ENCODE peak calls at places on chromosomes 3 and 15, in four cellular contexts. O, H, S and B are unnamed samples.

GRCh38 chr3:107740992-107741896 is 218.5 kb downstream of the BBX start:
- DNase-seq in S (peak), O (no peak), H (peak), B (no peak)

GRCh38 chr3:12120374-12121140 is 38.2 kb downstream of the TIMP4 start:
- DNase-seq in H (no peak), O (no peak), S (no peak), B (no peak)

GRCh38 chr15:63811942-63812341 is 21.8 kb downstream of the HERC1 start:
- DNase-seq in O (no peak), S (no peak), H (no peak), B (no peak)

GRCh38 chr3:135456182-135456790 is 509.2 kb upstream of the PPP2R3A start:
- DNase-seq in O (no peak), S (no peak), H (no peak), B (peak)

GRCh38 chr15:40941528-40942336 is 11.5 kb upstream of the CHAC1 start:
- DNase-seq in O (peak), H (peak), S (peak), B (peak)

GRCh38 chr15:68441045-68441743 is 9.2 kb upstream of the ITGA11 start:
- DNase-seq in S (peak), H (peak), O (no peak), B (no peak)

GRCh38 chr3:51968175-51968681 is 974 bp upstream of the PCBP4 start:
- DNase-seq in H (peak), S (peak), O (no peak), B (peak)

GRCh38 chr15:60928210-60928609 is 300.9 kb downstream of the RORA start:
- DNase-seq in O (no peak), S (no peak), H (no peak), B (peak)

GRCh38 chr3:150300847-150301517 is 107.1 kb upstream of the TSC22D2 start:
- DNase-seq in O (no peak), H (peak), S (peak), B (no peak)

GRCh38 chr3:191136347-191136746 is 62.7 kb upstream of the OSTN start:
- DNase-seq in O (no peak), S (peak), H (peak), B (no peak)

DNA sequence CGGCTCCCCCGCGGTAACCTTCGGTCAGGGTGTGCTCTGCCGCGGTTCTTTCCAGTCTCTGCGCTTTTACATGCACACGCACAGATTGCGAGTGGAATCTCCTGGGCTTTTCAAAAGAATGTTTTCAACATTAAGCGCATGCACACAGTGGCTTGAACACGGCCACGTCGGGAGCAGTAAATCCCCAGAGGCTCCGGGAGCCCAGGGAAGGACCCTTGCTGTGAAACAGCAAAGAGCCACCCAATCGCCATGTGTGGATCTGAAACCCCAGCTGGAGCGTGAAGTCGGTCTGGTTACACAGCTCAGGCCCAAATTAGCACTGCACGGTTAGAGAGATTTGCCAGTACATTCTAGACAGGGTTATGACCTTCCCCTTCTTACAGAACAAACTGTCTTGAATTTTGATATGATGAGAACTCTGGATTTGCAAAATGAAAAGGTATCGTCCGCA is 869 bp upstream of the RGMA start:
- DNase-seq in O (no peak), S (no peak), H (no peak), B (peak)
- TF ChIP-seq EZH2 in O (no peak), S (peak), H (peak), B (no peak)

GRCh38 chr15:66704019-66704782 is 2.2 kb downstream of the SMAD6 start:
- DNase-seq in O (no peak), S (no peak), H (no peak), B (no peak)
- TF ChIP-seq EZH2 in O (no peak), S (no peak), H (no peak), B (peak)

GRCh38 chr3:50275160-50275995 is 3.5 kb upstream of the LSMEM2 start:
- DNase-seq in S (no peak), O (no peak), H (no peak), B (peak)
- TF ChIP-seq EZH2 in S (no peak), O (no peak), H (peak), B (peak)

GRCh38 chr15:89370120-89371077 is 35.8 kb upstream of the POLG start:
- DNase-seq in S (no peak), H (no peak), O (no peak), B (peak)
- TF ChIP-seq EZH2 in S (no peak), H (peak), O (no peak), B (peak)

GRCh38 chr15:96947830-96948229 is 617.3 kb downstream of the NR2F2 start:
- DNase-seq in O (no peak), S (no peak), H (peak), B (peak)
- TF ChIP-seq EZH2 in O (no peak), S (no peak), H (no peak), B (peak)

GRCh38 chr3:194139085-194139976 is 3.4 kb downstream of the HES1 start:
- DNase-seq in H (peak), S (peak), O (peak), B (peak)
- TF ChIP-seq EZH2 in H (peak), S (no peak), O (no peak), B (no peak)